ENCODE peak calls at places on chromosome 10, in four cellular contexts. One of them, this sample, is unnamed.

GRCh38 chr10:43371418-43371817 is at the start of gene FXYD4:
- DNase-seq in prostate gland: no peak
- DNase-seq in left ventricle myocardium inferior: no peak
- DNase-seq in fibroblast of the aortic adventitia: no peak
- DNase-seq in this sample: no peak

GRCh38 chr10:109727436-109727835 is 195.9 kb downstream of the XPNPEP1 start:
- DNase-seq in prostate gland: no peak
- DNase-seq in left ventricle myocardium inferior: no peak
- DNase-seq in fibroblast of the aortic adventitia: no peak
- DNase-seq in this sample: no peak

GRCh38 chr10:110408943-110409342 is 88.8 kb upstream of the DUSP5 start:
- DNase-seq in prostate gland: no peak
- DNase-seq in left ventricle myocardium inferior: no peak
- DNase-seq in fibroblast of the aortic adventitia: no peak
- DNase-seq in this sample: no peak

GRCh38 chr10:70035531-70035930 is 17.1 kb upstream of the MACROH2A2 start:
- DNase-seq in prostate gland: no peak
- DNase-seq in left ventricle myocardium inferior: no peak
- DNase-seq in fibroblast of the aortic adventitia: no peak
- DNase-seq in this sample: no peak

GRCh38 chr10:110547139-110547761 is 20.2 kb upstream of the SMC3 start:
- DNase-seq in prostate gland: no peak
- DNase-seq in left ventricle myocardium inferior: no peak
- DNase-seq in fibroblast of the aortic adventitia: peak; percentile 83
- DNase-seq in this sample: no peak

GRCh38 chr10:114920459-114920858 is 17.5 kb upstream of the TRUB1 start:
- DNase-seq in prostate gland: no peak
- DNase-seq in left ventricle myocardium inferior: no peak
- DNase-seq in fibroblast of the aortic adventitia: no peak
- DNase-seq in this sample: no peak

GRCh38 chr10:97399843-97400545 is 1.1 kb downstream of the RRP12 start:
- DNase-seq in prostate gland: peak; percentile 14
- DNase-seq in left ventricle myocardium inferior: no peak
- DNase-seq in fibroblast of the aortic adventitia: peak; percentile 61
- DNase-seq in this sample: peak; percentile 51

GRCh38 chr10:103504181-103504783 is 10.8 kb downstream of the NEURL1 start:
- DNase-seq in prostate gland: no peak
- DNase-seq in left ventricle myocardium inferior: no peak
- DNase-seq in fibroblast of the aortic adventitia: peak; percentile 94
- DNase-seq in this sample: no peak

GRCh38 chr10:33143160-33143728 is 185.2 kb upstream of the ITGB1 start:
- DNase-seq in prostate gland: no peak
- DNase-seq in left ventricle myocardium inferior: no peak
- DNase-seq in fibroblast of the aortic adventitia: peak; percentile 75
- DNase-seq in this sample: no peak

GRCh38 chr10:86410542-86411124 is 44.0 kb upstream of the GRID1 start:
- DNase-seq in prostate gland: no peak
- DNase-seq in left ventricle myocardium inferior: no peak
- DNase-seq in fibroblast of the aortic adventitia: peak; percentile 81
- DNase-seq in this sample: no peak

GRCh38 chr10:1465421-1465902 is 271.9 kb downstream of the ADARB2 start:
- DNase-seq in prostate gland: no peak
- DNase-seq in left ventricle myocardium inferior: no peak
- DNase-seq in fibroblast of the aortic adventitia: no peak
- DNase-seq in this sample: no peak

GRCh38 chr10:110445871-110446270 is 51.8 kb upstream of the DUSP5 start:
- DNase-seq in prostate gland: no peak
- DNase-seq in left ventricle myocardium inferior: no peak
- DNase-seq in fibroblast of the aortic adventitia: no peak
- DNase-seq in this sample: no peak

GRCh38 chr10:32376027-32376426 is 29.1 kb upstream of the EPC1 start:
- DNase-seq in prostate gland: no peak
- DNase-seq in left ventricle myocardium inferior: no peak
- DNase-seq in fibroblast of the aortic adventitia: no peak
- DNase-seq in this sample: no peak

GRCh38 chr10:68606918-68607317 is 46.8 kb downstream of the TET1 start:
- DNase-seq in prostate gland: no peak
- DNase-seq in left ventricle myocardium inferior: no peak
- DNase-seq in fibroblast of the aortic adventitia: peak; percentile 92
- DNase-seq in this sample: no peak

GRCh38 chr10:115059301-115059898 is 33.8 kb upstream of the ATRNL1 start:
- DNase-seq in prostate gland: no peak
- DNase-seq in left ventricle myocardium inferior: no peak
- DNase-seq in fibroblast of the aortic adventitia: no peak
- DNase-seq in this sample: no peak

GRCh38 chr10:76133597-76134255 is 702.3 kb downstream of the LRMDA start:
- DNase-seq in prostate gland: no peak
- DNase-seq in left ventricle myocardium inferior: no peak
- DNase-seq in fibroblast of the aortic adventitia: no peak
- DNase-seq in this sample: no peak

GRCh38 chr10:97016728-97017473 is 168.9 kb downstream of the SLIT1 start:
- DNase-seq in prostate gland: no peak
- DNase-seq in left ventricle myocardium inferior: no peak
- DNase-seq in fibroblast of the aortic adventitia: no peak
- DNase-seq in this sample: no peak

GRCh38 chr10:96650958-96651357 is 64.1 kb upstream of the TM9SF3 start:
- DNase-seq in prostate gland: no peak
- DNase-seq in left ventricle myocardium inferior: no peak
- DNase-seq in fibroblast of the aortic adventitia: no peak
- DNase-seq in this sample: no peak

GRCh38 chr10:103021897-103022286 is 103.8 kb downstream of the CNNM2 start:
- DNase-seq in prostate gland: no peak
- DNase-seq in left ventricle myocardium inferior: no peak
- DNase-seq in fibroblast of the aortic adventitia: peak; percentile 72
- DNase-seq in this sample: no peak

DNA sequence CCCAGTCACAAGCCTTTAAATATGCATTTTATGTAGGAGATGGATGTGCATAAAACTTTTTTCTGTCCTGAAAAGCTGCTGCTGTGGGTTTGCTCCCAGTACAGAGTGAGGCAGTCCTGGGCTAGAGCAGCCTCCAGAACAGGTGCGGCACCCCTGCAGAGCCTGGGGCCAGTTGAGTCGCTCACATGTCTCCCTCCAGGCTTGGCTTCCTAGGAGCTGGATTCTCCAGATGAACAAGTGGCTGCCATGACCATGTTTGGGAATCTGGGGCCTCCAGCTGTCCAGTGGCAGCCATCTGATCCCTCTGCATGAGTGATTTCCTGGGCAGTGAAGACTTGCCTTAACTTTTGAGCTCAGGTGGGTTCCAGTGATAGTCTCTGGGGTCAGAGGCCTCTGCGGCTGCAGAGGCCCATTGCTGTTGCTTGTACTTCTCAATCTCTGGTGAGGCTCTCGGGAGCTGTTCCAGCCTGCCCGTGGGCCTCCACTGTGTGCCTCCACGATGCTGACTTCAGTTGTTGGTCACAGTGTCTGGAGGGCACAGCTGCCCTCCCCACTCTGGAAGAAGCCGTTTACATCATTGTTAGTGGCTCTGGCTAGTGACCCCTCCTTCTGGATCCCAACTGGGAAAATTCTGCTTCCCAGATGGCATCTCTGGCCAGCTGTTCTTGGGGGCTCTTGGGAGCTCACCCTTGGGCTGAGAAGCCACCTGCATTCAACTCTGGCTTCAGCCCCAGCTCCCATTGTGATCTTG is 120.4 kb downstream of the EMX2 start:
- DNase-seq in prostate gland: no peak
- DNase-seq in left ventricle myocardium inferior: no peak
- DNase-seq in fibroblast of the aortic adventitia: no peak
- DNase-seq in this sample: no peak
- TF ChIP-seq CTCF in prostate gland: no peak
- TF ChIP-seq CTCF in left ventricle myocardium inferior: no peak
- TF ChIP-seq CTCF in fibroblast of the aortic adventitia: no peak
- TF ChIP-seq CTCF in this sample: no peak

GRCh38 chr10:17850526-17850925 is 41.4 kb downstream of the MRC1 start:
- DNase-seq in prostate gland: no peak
- DNase-seq in left ventricle myocardium inferior: no peak
- DNase-seq in fibroblast of the aortic adventitia: no peak
- DNase-seq in this sample: no peak

GRCh38 chr10:17848646-17849045 is 39.5 kb downstream of the MRC1 start:
- DNase-seq in prostate gland: no peak
- DNase-seq in left ventricle myocardium inferior: no peak
- DNase-seq in fibroblast of the aortic adventitia: no peak
- DNase-seq in this sample: no peak

GRCh38 chr10:17851611-17852010 is 42.5 kb downstream of the MRC1 start:
- DNase-seq in prostate gland: no peak
- DNase-seq in left ventricle myocardium inferior: peak; percentile 58
- DNase-seq in fibroblast of the aortic adventitia: no peak
- DNase-seq in this sample: no peak

DNA sequence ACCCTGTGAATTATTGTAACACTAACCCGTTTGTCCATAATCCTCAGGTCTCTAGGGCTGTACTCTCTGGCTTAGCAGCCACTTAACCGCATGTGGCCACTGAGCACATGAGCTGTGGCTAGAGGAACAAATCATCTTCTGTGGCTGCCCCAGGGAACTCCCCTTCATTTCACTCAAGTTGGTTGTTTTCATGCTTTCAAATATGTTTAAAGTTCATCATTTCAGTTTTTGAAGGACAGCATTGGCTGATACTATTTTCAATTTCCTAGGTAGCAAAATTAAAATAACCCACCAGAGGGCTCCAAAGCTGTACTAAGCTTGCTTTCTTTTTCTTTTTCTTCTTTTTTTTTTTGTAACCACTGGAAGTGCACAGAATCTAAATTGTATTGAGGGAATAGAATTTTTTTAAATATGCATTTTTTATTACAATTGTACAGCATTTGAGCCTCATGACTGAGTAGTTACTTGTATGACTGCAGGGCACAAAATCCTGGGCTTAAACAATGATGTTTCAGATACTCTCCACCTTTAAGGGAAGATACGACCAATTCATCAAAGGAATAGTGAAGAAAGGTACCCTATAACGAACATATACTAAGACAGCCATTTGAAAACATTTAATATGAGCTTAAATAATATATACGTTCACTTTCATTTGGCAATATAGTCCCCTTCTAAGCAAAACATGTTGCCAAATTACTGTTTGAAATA is 38.6 kb downstream of the MRC1 start:
- DNase-seq in prostate gland: no peak
- DNase-seq in left ventricle myocardium inferior: no peak
- DNase-seq in fibroblast of the aortic adventitia: peak; percentile 62
- DNase-seq in this sample: no peak
- TF ChIP-seq CTCF in prostate gland: no peak
- TF ChIP-seq CTCF in left ventricle myocardium inferior: peak; percentile 61
- TF ChIP-seq CTCF in fibroblast of the aortic adventitia: peak; percentile 51
- TF ChIP-seq CTCF in this sample: peak; percentile 43

GRCh38 chr10:77637474-77637985 is at the start of gene KCNMA1:
- DNase-seq in prostate gland: no peak
- DNase-seq in left ventricle myocardium inferior: no peak
- DNase-seq in fibroblast of the aortic adventitia: no peak
- DNase-seq in this sample: no peak

GRCh38 chr10:77634939-77635338 is 2.7 kb downstream of the KCNMA1 start:
- DNase-seq in prostate gland: no peak
- DNase-seq in left ventricle myocardium inferior: no peak
- DNase-seq in fibroblast of the aortic adventitia: no peak
- DNase-seq in this sample: peak; percentile 71

GRCh38 chr10:77635402-77636227 is 2.0 kb downstream of the KCNMA1 start:
- DNase-seq in prostate gland: no peak
- DNase-seq in left ventricle myocardium inferior: no peak
- DNase-seq in fibroblast of the aortic adventitia: no peak
- DNase-seq in this sample: no peak

GRCh38 chr10:77636967-77637473 is 588 bp downstream of the KCNMA1 start:
- DNase-seq in prostate gland: no peak
- DNase-seq in left ventricle myocardium inferior: no peak
- DNase-seq in fibroblast of the aortic adventitia: no peak
- DNase-seq in this sample: no peak

DNA sequence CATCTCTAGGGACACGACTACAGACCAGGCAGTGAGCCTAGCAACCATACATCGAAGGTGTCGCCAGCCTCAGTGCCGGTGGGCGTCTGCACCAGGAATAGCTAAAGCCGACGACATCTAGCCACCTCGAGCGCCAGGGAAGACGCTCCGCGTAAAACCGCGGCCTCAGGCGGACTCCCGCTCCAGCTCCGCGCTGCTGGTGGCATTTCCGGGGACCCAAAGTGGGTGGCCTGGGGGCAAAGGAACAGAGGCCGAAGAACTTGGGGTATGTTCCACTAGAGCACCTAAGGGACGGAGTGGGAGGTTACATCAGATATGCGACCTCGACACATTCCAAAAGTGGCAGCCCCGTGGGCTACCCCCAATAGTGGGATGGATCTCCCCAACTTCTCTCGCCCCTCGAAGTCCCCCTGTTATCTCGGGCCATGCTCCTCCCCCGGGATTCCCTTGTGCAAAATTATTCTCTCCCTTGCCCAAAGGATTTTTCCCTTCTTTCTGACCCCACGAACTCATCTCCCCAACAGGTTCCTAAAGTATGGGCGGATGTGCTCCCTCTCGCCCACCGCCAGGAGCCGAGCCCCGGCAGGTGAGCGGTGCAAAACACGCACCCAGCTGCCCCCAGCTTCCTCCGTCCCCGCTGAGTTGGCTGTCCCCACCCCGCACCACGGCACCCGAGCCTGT is 1.2 kb downstream of the KCNMA1 start:
- DNase-seq in prostate gland: no peak
- DNase-seq in left ventricle myocardium inferior: no peak
- DNase-seq in fibroblast of the aortic adventitia: no peak
- DNase-seq in this sample: no peak
- TF ChIP-seq CTCF in prostate gland: no peak
- TF ChIP-seq CTCF in left ventricle myocardium inferior: no peak
- TF ChIP-seq CTCF in fibroblast of the aortic adventitia: no peak
- TF ChIP-seq CTCF in this sample: no peak

DNA sequence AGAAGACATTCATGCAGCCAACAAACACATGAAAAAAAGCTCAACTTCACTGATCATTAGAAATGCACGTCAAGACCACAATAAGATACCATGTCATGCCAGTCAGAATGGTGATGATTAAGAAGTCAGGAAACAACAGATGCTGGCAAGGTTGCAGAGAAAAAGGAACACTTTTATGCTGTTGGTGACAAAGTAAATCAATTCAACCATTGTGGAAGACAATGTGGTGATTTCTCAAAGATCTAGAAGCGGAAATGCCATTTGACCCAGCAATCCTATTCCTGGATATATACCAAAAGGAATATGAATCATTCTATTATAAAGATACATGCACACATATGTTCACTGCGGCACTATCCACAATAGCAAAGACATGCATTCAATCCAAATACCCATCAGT is 77.6 kb downstream of the C10orf90 start:
- DNase-seq in prostate gland: no peak
- DNase-seq in left ventricle myocardium inferior: no peak
- DNase-seq in fibroblast of the aortic adventitia: peak; percentile 16
- DNase-seq in this sample: no peak
- TF ChIP-seq CTCF in prostate gland: no peak
- TF ChIP-seq CTCF in left ventricle myocardium inferior: no peak
- TF ChIP-seq CTCF in fibroblast of the aortic adventitia: no peak
- TF ChIP-seq CTCF in this sample: no peak

GRCh38 chr10:66786705-66787104 is 139.1 kb upstream of the LRRTM3 start:
- DNase-seq in prostate gland: no peak
- DNase-seq in left ventricle myocardium inferior: no peak
- DNase-seq in fibroblast of the aortic adventitia: no peak
- DNase-seq in this sample: no peak
- TF ChIP-seq CTCF in prostate gland: no peak
- TF ChIP-seq CTCF in left ventricle myocardium inferior: no peak
- TF ChIP-seq CTCF in fibroblast of the aortic adventitia: no peak
- TF ChIP-seq CTCF in this sample: no peak

This sample was measured in LNCaP clone FGC.